ENCODE peak calls at places on chromosome 3, in six cellular contexts. One of them, this sample, is unnamed.

GRCh38 chr3:188046561-188047213 is 107.3 kb upstream of the LPP start:
- DNase-seq in GM12891: no peak
- DNase-seq in GM12878: no peak
- DNase-seq in H1: no peak
- DNase-seq in HepG2: no peak
- DNase-seq in K562: no peak
- DNase-seq in this sample: no peak

GRCh38 chr3:54817628-54818027 is 110.2 kb downstream of the LRTM1 start:
- DNase-seq in GM12878: no peak
- DNase-seq in H1: no peak
- DNase-seq in GM12891: no peak
- DNase-seq in K562: no peak
- DNase-seq in HepG2: no peak
- DNase-seq in this sample: no peak

GRCh38 chr3:61927332-61927731 is 366.0 kb downstream of the PTPRG start:
- DNase-seq in HepG2: no peak
- DNase-seq in GM12891: no peak
- DNase-seq in H1: no peak
- DNase-seq in K562: no peak
- DNase-seq in GM12878: no peak
- DNase-seq in this sample: no peak

GRCh38 chr3:107562979-107563531 is 40.3 kb downstream of the BBX start:
- DNase-seq in K562: no peak
- DNase-seq in GM12891: no peak
- DNase-seq in H1: no peak
- DNase-seq in HepG2: no peak
- DNase-seq in GM12878: no peak
- DNase-seq in this sample: no peak

GRCh38 chr3:185729335-185729715 is 95.5 kb downstream of the IGF2BP2 start:
- DNase-seq in K562: no peak
- DNase-seq in GM12891: no peak
- DNase-seq in HepG2: no peak
- DNase-seq in H1: no peak
- DNase-seq in GM12878: no peak
- DNase-seq in this sample: no peak

GRCh38 chr3:127750226-127751031 is 71.9 kb downstream of the MGLL start:
- DNase-seq in H1: no peak
- DNase-seq in GM12878: peak
- DNase-seq in K562: no peak
- DNase-seq in GM12891: no peak
- DNase-seq in HepG2: no peak
- DNase-seq in this sample: peak

GRCh38 chr3:73734376-73734775 is 109.6 kb upstream of the PDZRN3 start:
- DNase-seq in GM12878: no peak
- DNase-seq in HepG2: no peak
- DNase-seq in K562: no peak
- DNase-seq in H1: no peak
- DNase-seq in GM12891: no peak
- DNase-seq in this sample: no peak

GRCh38 chr3:64696896-64697295 is 9.1 kb upstream of the ADAMTS9 start:
- DNase-seq in GM12891: no peak
- DNase-seq in GM12878: no peak
- DNase-seq in HepG2: no peak
- DNase-seq in H1: no peak
- DNase-seq in K562: no peak
- DNase-seq in this sample: no peak

GRCh38 chr3:58129041-58129440 is 81.7 kb downstream of the DNASE1L3 start:
- DNase-seq in HepG2: no peak
- DNase-seq in K562: no peak
- DNase-seq in GM12891: no peak
- DNase-seq in H1: no peak
- DNase-seq in GM12878: no peak
- DNase-seq in this sample: no peak

GRCh38 chr3:149771652-149772271 is 19.5 kb upstream of the COMMD2 start:
- DNase-seq in GM12878: no peak
- DNase-seq in GM12891: no peak
- DNase-seq in K562: peak
- DNase-seq in H1: peak
- DNase-seq in HepG2: peak
- DNase-seq in this sample: no peak

GRCh38 chr3:58719684-58720083 is 53.1 kb upstream of the FAM3D start:
- DNase-seq in K562: no peak
- DNase-seq in HepG2: peak
- DNase-seq in GM12878: no peak
- DNase-seq in H1: no peak
- DNase-seq in GM12891: no peak
- DNase-seq in this sample: no peak

GRCh38 chr3:54169524-54169923 is 47.2 kb downstream of the CACNA2D3 start:
- DNase-seq in GM12878: no peak
- DNase-seq in K562: no peak
- DNase-seq in GM12891: no peak
- DNase-seq in H1: no peak
- DNase-seq in HepG2: no peak
- DNase-seq in this sample: no peak

GRCh38 chr3:106006001-106006400 is 137.2 kb upstream of the CBLB start:
- DNase-seq in GM12878: no peak
- DNase-seq in H1: no peak
- DNase-seq in HepG2: no peak
- DNase-seq in K562: no peak
- DNase-seq in GM12891: no peak
- DNase-seq in this sample: no peak

GRCh38 chr3:64291956-64292355 is 66.7 kb upstream of the PRICKLE2 start:
- DNase-seq in HepG2: no peak
- DNase-seq in GM12878: no peak
- DNase-seq in K562: no peak
- DNase-seq in GM12891: no peak
- DNase-seq in H1: no peak
- DNase-seq in this sample: no peak

GRCh38 chr3:167406876-167407492 is 26.9 kb upstream of the ZBBX start:
- DNase-seq in HepG2: peak
- DNase-seq in GM12891: no peak
- DNase-seq in K562: peak
- DNase-seq in GM12878: no peak
- DNase-seq in H1: no peak
- DNase-seq in this sample: no peak

GRCh38 chr3:61602466-61602865 is 41.1 kb downstream of the PTPRG start:
- DNase-seq in HepG2: no peak
- DNase-seq in H1: no peak
- DNase-seq in GM12878: no peak
- DNase-seq in GM12891: no peak
- DNase-seq in K562: peak
- DNase-seq in this sample: no peak

GRCh38 chr3:111454551-111454950 is 87.4 kb upstream of the CD96 start:
- DNase-seq in K562: no peak
- DNase-seq in H1: no peak
- DNase-seq in GM12878: no peak
- DNase-seq in HepG2: no peak
- DNase-seq in GM12891: no peak
- DNase-seq in this sample: no peak

GRCh38 chr3:188947401-188947982 is 224.3 kb upstream of the TPRG1 start:
- DNase-seq in K562: peak
- DNase-seq in GM12891: no peak
- DNase-seq in GM12878: no peak
- DNase-seq in H1: peak
- DNase-seq in HepG2: no peak
- DNase-seq in this sample: no peak

GRCh38 chr3:72821170-72821781 is 27.0 kb downstream of the SHQ1 start:
- DNase-seq in H1: no peak
- DNase-seq in GM12891: no peak
- DNase-seq in GM12878: no peak
- DNase-seq in HepG2: no peak
- DNase-seq in K562: no peak
- DNase-seq in this sample: no peak

GRCh38 chr3:126715432-126715831 is 11.4 kb downstream of the CHCHD6 start:
- DNase-seq in K562: no peak
- DNase-seq in HepG2: no peak
- DNase-seq in GM12891: no peak
- DNase-seq in H1: no peak
- DNase-seq in GM12878: no peak
- DNase-seq in this sample: no peak

GRCh38 chr3:63791974-63792373 is 27.1 kb upstream of the C3orf49 start:
- DNase-seq in HepG2: no peak
- DNase-seq in H1: no peak
- DNase-seq in GM12891: no peak
- DNase-seq in GM12878: no peak
- DNase-seq in K562: no peak
- DNase-seq in this sample: no peak

GRCh38 chr3:129118745-129119144 is 2.9 kb downstream of the RAB43 start:
- DNase-seq in K562: no peak
- DNase-seq in GM12878: no peak
- DNase-seq in H1: no peak
- DNase-seq in GM12891: no peak
- DNase-seq in HepG2: no peak
- DNase-seq in this sample: no peak

GRCh38 chr3:170603770-170604510 is 18.1 kb upstream of the SLC7A14 start:
- DNase-seq in GM12891: no peak
- DNase-seq in H1: no peak
- DNase-seq in HepG2: no peak
- DNase-seq in K562: no peak
- DNase-seq in GM12878: no peak
- DNase-seq in this sample: no peak

GRCh38 chr3:149352556-149352955 is 19.1 kb upstream of the TM4SF18 start:
- DNase-seq in HepG2: peak
- DNase-seq in K562: peak
- DNase-seq in GM12878: no peak
- DNase-seq in GM12891: peak
- DNase-seq in H1: peak
- DNase-seq in this sample: peak

GRCh38 chr3:140942221-140943104 is 827 bp downstream of the SLC25A36 start:
- DNase-seq in HepG2: peak
- DNase-seq in K562: peak
- DNase-seq in H1: peak
- DNase-seq in GM12891: peak
- DNase-seq in GM12878: no peak
- DNase-seq in this sample: peak

GRCh38 chr3:140941090-140941433 is 574 bp upstream of the SLC25A36 start:
- DNase-seq in GM12878: no peak
- DNase-seq in H1: no peak
- DNase-seq in HepG2: no peak
- DNase-seq in K562: no peak
- DNase-seq in GM12891: no peak
- DNase-seq in this sample: no peak

GRCh38 chr3:140943781-140944547 is 2.3 kb downstream of the SLC25A36 start:
- DNase-seq in H1: no peak
- DNase-seq in GM12878: no peak
- DNase-seq in K562: no peak
- DNase-seq in HepG2: no peak
- DNase-seq in GM12891: no peak
- DNase-seq in this sample: no peak

GRCh38 chr3:140941434-140942220 is at the start of gene SLC25A36:
- DNase-seq in GM12891: peak
- DNase-seq in H1: peak
- DNase-seq in HepG2: peak
- DNase-seq in K562: peak
- DNase-seq in GM12878: peak
- DNase-seq in this sample: peak
- TF ChIP-seq TAF1 in GM12891: peak
- TF ChIP-seq TAF1 in H1: peak
- TF ChIP-seq TAF1 in HepG2: peak
- TF ChIP-seq TAF1 in K562: peak
- TF ChIP-seq TAF1 in GM12878: peak
- TF ChIP-seq TAF1 in this sample: peak

GRCh38 chr3:50333744-50334328 is 5.8 kb upstream of the TUSC2 start:
- DNase-seq in HepG2: no peak
- DNase-seq in GM12891: no peak
- DNase-seq in GM12878: no peak
- DNase-seq in K562: no peak
- DNase-seq in H1: no peak
- DNase-seq in this sample: no peak
- TF ChIP-seq POLR2A in HepG2: no peak
- TF ChIP-seq POLR2A in GM12891: no peak
- TF ChIP-seq POLR2A in GM12878: no peak
- TF ChIP-seq POLR2A in K562: no peak
- TF ChIP-seq POLR2A in H1: no peak
- TF ChIP-seq POLR2A in this sample: peak

GRCh38 chr3:179768080-179768479 is 115.2 kb downstream of the USP13 start:
- DNase-seq in GM12891: no peak
- DNase-seq in GM12878: no peak
- DNase-seq in K562: peak
- DNase-seq in H1: peak
- DNase-seq in HepG2: no peak
- DNase-seq in this sample: no peak
- TF ChIP-seq TAF1 in GM12891: no peak
- TF ChIP-seq TAF1 in GM12878: no peak
- TF ChIP-seq TAF1 in K562: no peak
- TF ChIP-seq TAF1 in H1: no peak
- TF ChIP-seq TAF1 in HepG2: no peak
- TF ChIP-seq TAF1 in this sample: no peak

GRCh38 chr3:195845483-195845882 is 33.8 kb upstream of the MUC4 start:
- DNase-seq in K562: no peak
- DNase-seq in GM12878: no peak
- DNase-seq in HepG2: no peak
- DNase-seq in H1: no peak
- DNase-seq in GM12891: no peak
- DNase-seq in this sample: no peak

GRCh38 chr3:195844671-195845218 is 33.0 kb upstream of the MUC4 start:
- DNase-seq in GM12891: no peak
- DNase-seq in HepG2: no peak
- DNase-seq in K562: no peak
- DNase-seq in H1: no peak
- DNase-seq in GM12878: no peak
- DNase-seq in this sample: no peak

GRCh38 chr3:195849322-195850074 is 37.8 kb upstream of the MUC4 start:
- DNase-seq in HepG2: peak
- DNase-seq in GM12878: no peak
- DNase-seq in H1: no peak
- DNase-seq in K562: no peak
- DNase-seq in GM12891: no peak
- DNase-seq in this sample: no peak

GRCh38 chr3:195850857-195851531 is 39.3 kb upstream of the MUC4 start:
- DNase-seq in H1: peak
- DNase-seq in GM12891: peak
- DNase-seq in K562: peak
- DNase-seq in HepG2: peak
- DNase-seq in GM12878: peak
- DNase-seq in this sample: peak

DNA sequence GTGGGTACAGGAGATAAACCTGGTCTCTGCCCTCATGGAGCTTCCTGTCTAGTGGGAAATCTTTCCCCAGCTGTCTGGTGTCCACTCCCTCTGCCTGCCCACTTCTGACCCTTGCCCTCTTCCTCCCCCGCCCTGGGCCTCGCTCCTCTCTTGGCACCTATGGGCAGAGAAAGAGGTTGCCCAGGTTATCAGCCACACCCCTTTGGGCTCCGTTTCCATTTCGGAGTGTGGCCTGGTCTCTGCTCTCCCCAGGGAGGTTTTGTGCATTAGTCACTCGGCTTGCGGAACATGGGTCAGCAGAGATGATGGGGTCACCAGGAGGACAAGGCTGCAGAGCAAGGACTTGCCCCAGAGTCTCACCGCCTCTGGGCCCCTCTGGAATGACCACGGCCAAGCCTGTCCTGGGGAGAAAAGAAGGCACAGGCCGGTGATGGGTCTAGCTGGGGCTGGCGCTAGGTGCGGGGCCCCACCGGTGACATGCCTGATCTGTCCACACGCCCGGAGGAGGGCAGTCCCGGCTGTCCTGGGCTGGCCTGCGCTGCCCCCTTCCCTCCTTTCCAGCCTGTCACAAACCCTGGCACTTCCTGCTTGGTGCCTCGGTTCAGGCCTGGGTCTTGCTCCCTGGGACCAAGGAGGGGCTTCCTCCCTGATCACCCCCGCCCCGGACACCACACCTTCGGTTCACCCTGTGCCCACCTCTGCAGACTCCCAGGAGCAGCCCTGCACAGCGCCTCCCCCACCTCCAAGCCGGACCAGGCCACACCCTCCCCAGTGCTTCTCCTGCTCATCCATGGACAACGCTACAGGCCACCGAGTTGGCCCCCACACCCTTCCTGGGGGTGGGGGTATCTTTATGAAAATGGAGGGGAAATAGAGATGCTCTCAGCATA is 35.6 kb upstream of the MUC4 start:
- DNase-seq in K562: no peak
- DNase-seq in H1: no peak
- DNase-seq in GM12878: no peak
- DNase-seq in GM12891: no peak
- DNase-seq in HepG2: peak
- DNase-seq in this sample: no peak
- TF ChIP-seq POLR2A in K562: no peak
- TF ChIP-seq POLR2A in H1: no peak
- TF ChIP-seq POLR2A in GM12878: no peak
- TF ChIP-seq POLR2A in GM12891: no peak
- TF ChIP-seq POLR2A in HepG2: no peak
- TF ChIP-seq POLR2A in this sample: no peak